ENCODE peak calls at places on chromosomes 4 and X, in five cellular contexts. Q is amniotic stem cell, P is substantia nigra, O is T-helper 2 cell, R is amniotic epithelial cell. N is an unnamed sample.

GRCh38 chrX:25023908-25024307 is 8.1 kb upstream of the ARX start:
- DNase-seq in R (no peak), Q (no peak), O (no peak), P (no peak), N (no peak)

GRCh38 chr4:31051565-31051964 is 331.4 kb downstream of the PCDH7 start:
- DNase-seq in Q (no peak), R (peak), P (no peak), O (no peak), N (no peak)

GRCh38 chrX:118975831-118976598 is 1.6 kb downstream of the LONRF3 start:
- DNase-seq in Q (no peak), O (peak), P (peak), R (peak), N (no peak)

GRCh38 chrX:46554942-46555341 is 9.7 kb upstream of the ZNF674 start:
- DNase-seq in P (no peak), O (no peak), R (peak), Q (no peak), N (no peak)

GRCh38 chrX:9785944-9786741 is at the start of gene SHROOM2:
- DNase-seq in O (no peak), Q (no peak), P (no peak), R (no peak), N (no peak)

GRCh38 chrX:2457289-2458133 is 43.3 kb downstream of the DHRSX start:
- DNase-seq in Q (no peak), P (no peak), O (no peak), R (no peak), N (no peak)

GRCh38 chr4:54959656-54960055 is 165.7 kb downstream of the KDR start:
- DNase-seq in P (no peak), Q (peak), R (peak), O (no peak), N (no peak)

GRCh38 chrX:81291996-81292395 is 90.1 kb downstream of the SH3BGRL start:
- DNase-seq in P (no peak), O (peak), R (no peak), Q (no peak), N (no peak)

GRCh38 chr4:153407906-153408305 is 58.3 kb upstream of the TMEM131L start:
- DNase-seq in R (no peak), Q (no peak), P (no peak), O (no peak), N (no peak)

GRCh38 chr4:47239649-47240048 is 208.3 kb downstream of the GABRB1 start:
- DNase-seq in O (no peak), R (no peak), P (no peak), Q (no peak), N (no peak)

GRCh38 chr4:42627887-42628646 is 28.8 kb downstream of the ATP8A1 start:
- DNase-seq in P (peak), O (peak), R (no peak), Q (no peak), N (no peak)

N was measured in CMK.